ENCODE peak calls at places on chromosomes 12 and 14, in nine cellular contexts. Y, V, H, G, I, U, P, T and L are unnamed samples.

GRCh38 chr12:122896662-122897061 is 738 bp upstream of the VPS37B start:
- DNase-seq in I (no peak), U (no peak), G (no peak), P (no peak), T (no peak), V (no peak), Y (no peak), H (no peak), L (no peak)

GRCh38 chr14:40623641-40624040 is 983.0 kb upstream of the LRFN5 start:
- DNase-seq in I (no peak), U (no peak), P (no peak), V (no peak), H (no peak), Y (no peak), T (no peak), G (no peak), L (no peak)

GRCh38 chr12:28089363-28089762 is 100.9 kb upstream of the CCDC91 start:
- DNase-seq in P (no peak), G (no peak), T (no peak), H (no peak), Y (no peak), U (peak; percentile 37), I (peak; percentile 17), V (no peak), L (no peak)

GRCh38 chr12:106987846-106988245 is 900 bp upstream of the MTERF2 start:
- DNase-seq in H (peak; percentile 44), T (no peak), V (no peak), Y (peak; percentile 55), I (no peak), G (no peak), U (no peak), P (no peak), L (no peak)

GRCh38 chr14:96082420-96083300 is 43.5 kb downstream of the C14orf132 start:
- DNase-seq in G (no peak), I (no peak), Y (no peak), U (no peak), V (no peak), T (no peak), P (no peak), H (no peak), L (no peak)

GRCh38 chr12:94152292-94153083 is 4.1 kb downstream of the PLXNC1 start:
- DNase-seq in H (no peak), I (no peak), G (peak; percentile 66), T (peak; percentile 61), Y (no peak), P (no peak), V (no peak), U (no peak), L (no peak)

GRCh38 chr14:104891664-104892500 is 26.8 kb downstream of the CEP170B start:
- DNase-seq in H (no peak), P (no peak), T (no peak), Y (peak; percentile 20), G (no peak), V (no peak), U (no peak), I (no peak), L (peak; percentile 11)

GRCh38 chr14:80117876-80118275 is 93.4 kb downstream of the DIO2 start:
- DNase-seq in G (no peak), I (no peak), Y (no peak), H (no peak), T (no peak), P (no peak), V (no peak), U (no peak), L (no peak)

GRCh38 chr12:122024132-122024785 is 2.6 kb downstream of the BCL7A start:
- DNase-seq in V (no peak), T (peak; percentile 20), G (peak; percentile 29), I (no peak), U (peak; percentile 25), P (no peak), H (no peak), Y (peak; percentile 57), L (no peak)

GRCh38 chr12:27822076-27822712 is 42.2 kb upstream of the MANSC4 start:
- DNase-seq in U (peak; percentile 97), I (peak; percentile 11), T (no peak), P (no peak), G (no peak), Y (no peak), H (no peak), V (no peak), L (no peak)

GRCh38 chr12:77231548-77231947 is 166.2 kb upstream of the E2F7 start:
- DNase-seq in G (peak; percentile 69), P (peak; percentile 62), V (peak; percentile 61), Y (peak; percentile 69), H (peak; percentile 92), U (peak; percentile 55), T (no peak), I (no peak), L (peak; percentile 12)

GRCh38 chr12:1531654-1532366 is 62.6 kb downstream of the FBXL14 start:
- DNase-seq in T (no peak), Y (no peak), I (no peak), H (no peak), G (no peak), U (no peak), V (no peak), P (no peak), L (no peak)

GRCh38 chr12:77837876-77838291 is 7.2 kb downstream of the NAV3 start:
- DNase-seq in T (no peak), V (no peak), G (peak; percentile 51), Y (no peak), P (no peak), U (no peak), I (no peak), H (no peak), L (peak; percentile 21)

DNA sequence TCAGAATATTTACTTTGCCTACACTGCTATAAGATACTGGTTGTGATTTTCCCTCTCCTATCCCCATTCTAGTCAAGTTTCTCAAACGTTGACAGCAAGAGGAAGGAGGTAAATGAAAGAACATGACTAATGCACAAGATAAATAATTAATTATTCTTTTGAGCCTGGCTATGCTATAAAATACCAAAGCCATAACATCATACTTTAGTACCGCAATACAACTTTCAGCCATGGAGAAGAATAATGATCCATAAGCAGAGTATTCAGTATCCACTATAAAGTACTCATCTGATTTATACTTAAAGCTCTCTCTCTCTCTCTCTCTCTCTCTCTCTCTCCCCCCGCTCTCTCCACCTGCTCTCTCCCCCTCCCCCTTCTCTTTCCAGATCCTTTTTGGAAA is 41.3 kb downstream of the TDG start:
- DNase-seq in V (no peak), T (no peak), H (no peak), U (peak; percentile 85), P (no peak), G (no peak), I (peak; percentile 20), Y (no peak), L (no peak)
- H3K27ac ChIP-seq in V (no peak overlapping the region), T (no peak overlapping the region), H (no peak overlapping the region), U (peak overlapping the region; percentile 55), P (no peak overlapping the region), G (no peak overlapping the region), I (no peak overlapping the region), Y (no peak overlapping the region), L (no peak overlapping the region)

DNA sequence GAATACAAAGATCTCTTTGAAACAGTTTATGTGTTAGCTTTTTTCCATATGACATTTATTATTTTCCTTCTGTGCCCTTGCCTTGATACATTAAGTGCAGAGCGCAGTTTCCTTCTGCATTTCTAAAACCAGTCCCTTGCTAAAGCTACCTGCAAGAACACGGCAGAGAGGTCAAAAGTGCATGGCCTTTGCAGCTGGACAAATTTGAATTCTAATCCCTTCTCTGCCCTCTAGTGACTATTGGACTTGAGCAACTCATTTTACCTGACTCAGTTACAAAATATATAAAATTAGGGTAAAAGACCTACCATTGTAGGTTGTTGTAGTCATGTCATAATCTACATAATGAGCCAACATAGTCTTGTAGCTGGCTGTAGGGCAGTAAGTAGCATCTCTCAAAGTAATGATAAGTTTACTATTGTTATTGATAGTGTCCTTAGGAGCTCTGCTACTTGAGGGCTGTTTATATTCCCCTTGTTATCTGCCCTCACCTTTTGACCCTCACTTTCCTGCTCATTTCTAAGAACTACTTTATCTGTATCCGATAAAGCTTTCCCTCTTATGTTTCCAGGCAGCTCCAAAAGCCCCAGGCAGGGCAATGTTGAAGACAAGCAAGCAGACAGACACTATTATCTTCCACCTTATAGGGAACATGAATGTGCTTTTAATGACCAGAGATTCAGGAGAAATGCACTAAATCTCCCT is 120.0 kb upstream of the PDZRN4 start:
- DNase-seq in I (peak; percentile 12), V (no peak), G (no peak), H (no peak), U (no peak), T (no peak), Y (no peak), P (no peak), L (no peak)
- TF ChIP-seq CTCF in I (no peak), V (no peak), G (no peak), H (no peak), U (no peak), T (no peak), Y (no peak), P (no peak), L (no peak)

DNA sequence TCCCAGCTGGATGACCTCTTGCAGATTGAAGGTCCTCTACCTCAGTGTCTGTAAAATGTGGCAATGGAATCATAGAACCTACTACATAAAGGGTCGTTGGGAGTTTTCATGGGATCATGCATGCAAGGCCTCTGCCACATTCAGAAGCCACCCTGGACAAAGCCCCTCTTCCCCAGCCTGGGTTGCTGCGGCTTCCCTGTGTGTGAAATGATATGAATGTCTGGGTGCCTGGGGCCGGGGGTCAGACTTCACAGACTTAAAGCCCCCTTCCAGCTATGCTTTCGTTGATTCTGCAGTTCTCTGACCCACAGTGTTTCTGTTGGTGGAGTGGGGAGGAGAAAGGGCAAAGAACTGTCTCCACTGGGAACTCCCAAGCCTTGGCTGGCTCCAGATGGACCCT is 211.1 kb upstream of the FKBP4 start:
- DNase-seq in H (no peak), P (no peak), T (no peak), Y (no peak), G (no peak), V (no peak), U (no peak), I (no peak), L (no peak)
- TF ChIP-seq POLR2A in H (no peak), P (no peak), T (no peak), Y (no peak), G (no peak), V (no peak), U (no peak), I (no peak), L (no peak)

GRCh38 chr14:67270933-67271332 is 29.7 kb downstream of the PALS1 start:
- DNase-seq in V (no peak), P (no peak), I (no peak), U (no peak), T (no peak), H (no peak), G (no peak), Y (no peak), L (no peak)

GRCh38 chr14:67268456-67269115 is 27.4 kb downstream of the PALS1 start:
- DNase-seq in Y (no peak), P (no peak), H (no peak), T (no peak), G (no peak), I (no peak), V (no peak), U (peak; percentile 20), L (no peak)

GRCh38 chr14:67267929-67268328 is 26.7 kb downstream of the PALS1 start:
- DNase-seq in H (no peak), U (no peak), T (no peak), P (no peak), Y (no peak), V (no peak), I (no peak), G (no peak), L (no peak)

GRCh38 chr14:67270354-67270753 is 29.1 kb downstream of the PALS1 start:
- DNase-seq in V (no peak), U (peak; percentile 22), G (no peak), P (no peak), I (no peak), T (no peak), Y (no peak), H (no peak), L (no peak)

GRCh38 chr14:67269338-67270060 is 28.3 kb downstream of the PALS1 start:
- DNase-seq in U (peak; percentile 87), I (no peak), G (no peak), P (no peak), V (no peak), H (no peak), Y (no peak), T (no peak), L (no peak)
- H3K27ac ChIP-seq in U (peak overlapping the region; percentile 88), I (no peak overlapping the region), G (no peak overlapping the region), P (peak overlapping the region; percentile 40), V (peak overlapping the region; percentile 86), H (peak overlapping the region; percentile 72), Y (peak overlapping the region; percentile 46), T (no peak overlapping the region), L (peak overlapping the region; percentile 4)